ENCODE peak calls at places on chromosomes 2 and 18, in eight cellular contexts. U is naive thymus-derived CD4-positive, alpha-beta T cell; V is K562; S is hepatocyte; G is cardiac muscle cell; T is CD8-positive, alpha-beta T cell; C is caudate nucleus; H is IMR-90. L is an unnamed sample.

GRCh38 chr2:238669581-238670340 is 178.1 kb upstream of the TWIST2 start:
- DNase-seq in U (no peak), V (no peak), S (no peak), G (peak), T (no peak), C (no peak), H (no peak), L (no peak)

GRCh38 chr2:217953011-217953481 is 49.7 kb downstream of the TNS1 start:
- DNase-seq in U (no peak), V (no peak), S (no peak), G (peak), T (no peak), C (no peak), H (no peak), L (no peak)

GRCh38 chr2:81467096-81467495 is 1162.5 kb upstream of the LRRTM1 start:
- DNase-seq in U (no peak), V (peak), S (no peak), G (no peak), T (no peak), C (no peak), H (no peak), L (no peak)

GRCh38 chr2:128769457-128770142 is 450.9 kb upstream of the HS6ST1 start:
- DNase-seq in U (no peak), V (no peak), S (no peak), G (no peak), T (peak), C (no peak), H (no peak), L (peak)

GRCh38 chr2:20536619-20537422 is 89.9 kb downstream of the RHOB start:
- DNase-seq in U (no peak), V (no peak), S (no peak), G (no peak), T (no peak), C (no peak), H (no peak), L (no peak)

GRCh38 chr2:26621469-26622199 is 19.5 kb downstream of the CIB4 start:
- DNase-seq in U (no peak), V (no peak), S (no peak), G (no peak), T (no peak), C (no peak), H (peak), L (no peak)

GRCh38 chr18:46174317-46175039 is 70.3 kb downstream of the HAUS1 start:
- DNase-seq in U (peak), V (peak), S (peak), G (peak), T (peak), C (peak), H (peak), L (no peak)

GRCh38 chr2:68992933-68993332 is 18.5 kb downstream of the GKN1 start:
- DNase-seq in U (no peak), V (no peak), S (no peak), G (no peak), T (no peak), C (no peak), H (no peak), L (no peak)

GRCh38 chr2:20184067-20184938 is 40.6 kb downstream of the SDC1 start:
- DNase-seq in U (no peak), V (no peak), S (peak), G (peak), T (no peak), C (no peak), H (peak), L (no peak)

GRCh38 chr2:53672881-53673522 is 94.6 kb upstream of the CHAC2 start:
- DNase-seq in U (no peak), V (peak), S (no peak), G (peak), T (no peak), C (no peak), H (peak), L (no peak)

GRCh38 chr18:79766308-79766707 is 31.4 kb upstream of the KCNG2 start:
- DNase-seq in U (no peak), V (no peak), S (no peak), G (no peak), T (no peak), C (no peak), H (no peak), L (no peak)

GRCh38 chr2:159879061-159879604 is 81.1 kb upstream of the CD302 start:
- DNase-seq in U (no peak), V (no peak), S (no peak), G (peak), T (no peak), C (no peak), H (peak), L (no peak)

GRCh38 chr2:37971971-37972370 is 46.9 kb downstream of the RMDN2 start:
- DNase-seq in U (no peak), V (no peak), S (no peak), G (no peak), T (no peak), C (no peak), H (no peak), L (no peak)

GRCh38 chr2:9248363-9248762 is 41.8 kb downstream of the ASAP2 start:
- DNase-seq in U (no peak), V (no peak), S (no peak), G (no peak), T (no peak), C (no peak), H (no peak), L (no peak)

GRCh38 chr18:37306420-37306819 is 259.2 kb downstream of the CELF4 start:
- DNase-seq in U (no peak), V (no peak), S (no peak), G (no peak), T (no peak), C (no peak), H (no peak), L (no peak)

GRCh38 chr2:5742126-5742525 is 49.9 kb downstream of the SOX11 start:
- DNase-seq in U (no peak), V (no peak), S (no peak), G (no peak), T (no peak), C (no peak), H (no peak), L (no peak)

GRCh38 chr2:148527488-148528340 is 116.8 kb upstream of the EPC2 start:
- DNase-seq in U (no peak), V (no peak), S (no peak), G (no peak), T (no peak), C (no peak), H (no peak), L (no peak)

GRCh38 chr2:39050109-39050508 is 70.7 kb downstream of the SOS1 start:
- DNase-seq in U (no peak), V (no peak), S (no peak), G (no peak), T (no peak), C (no peak), H (peak), L (no peak)

GRCh38 chr2:157190151-157190550 is 67.4 kb upstream of the GALNT5 start:
- DNase-seq in U (no peak), V (no peak), S (no peak), G (peak), T (no peak), C (no peak), H (peak), L (no peak)

GRCh38 chr2:111135910-111136297 is 15.2 kb downstream of the BCL2L11 start:
- DNase-seq in U (no peak), V (peak), S (no peak), G (peak), T (no peak), C (no peak), H (peak), L (no peak)

GRCh38 chr2:1208522-1208921 is 204.7 kb upstream of the TPO start:
- DNase-seq in U (no peak), V (no peak), S (no peak), G (no peak), T (no peak), C (no peak), H (no peak), L (no peak)

GRCh38 chr2:19480664-19481063 is 122.2 kb upstream of the OSR1 start:
- DNase-seq in U (no peak), V (no peak), S (no peak), G (no peak), T (no peak), C (no peak), H (no peak), L (no peak)

GRCh38 chr2:453132-453531 is 165.2 kb upstream of the ALKAL2 start:
- DNase-seq in U (no peak), V (no peak), S (no peak), G (no peak), T (no peak), C (no peak), H (no peak), L (no peak)

GRCh38 chr2:68594674-68595492 is 48.5 kb upstream of the PROKR1 start:
- DNase-seq in U (peak), V (peak), S (peak), G (peak), T (peak), C (no peak), H (peak), L (no peak)

GRCh38 chr18:9835112-9835755 is 50.5 kb upstream of the TXNDC2 start:
- DNase-seq in U (no peak), V (no peak), S (peak), G (no peak), T (no peak), C (no peak), H (no peak), L (no peak)

GRCh38 chr2:172525601-172526000 is 30.3 kb upstream of the PDK1 start:
- DNase-seq in U (no peak), V (no peak), S (no peak), G (no peak), T (no peak), C (no peak), H (no peak), L (no peak)

GRCh38 chr2:213216461-213216860 is 65.0 kb upstream of the IKZF2 start:
- DNase-seq in U (no peak), V (no peak), S (peak), G (peak), T (no peak), C (no peak), H (peak), L (no peak)

GRCh38 chr18:3604626-3605408 is 154.8 kb downstream of the TGIF1 start:
- DNase-seq in U (peak), V (peak), S (peak), G (peak), T (no peak), C (no peak), H (peak), L (no peak)

GRCh38 chr2:178066324-178066723 is 6.3 kb downstream of the PDE11A start:
- DNase-seq in U (no peak), V (no peak), S (no peak), G (no peak), T (no peak), C (no peak), H (no peak), L (no peak)

GRCh38 chr2:149989447-149990063 is 402.0 kb upstream of the MMADHC start:
- DNase-seq in U (no peak), V (no peak), S (no peak), G (no peak), T (no peak), C (no peak), H (peak), L (no peak)

DNA sequence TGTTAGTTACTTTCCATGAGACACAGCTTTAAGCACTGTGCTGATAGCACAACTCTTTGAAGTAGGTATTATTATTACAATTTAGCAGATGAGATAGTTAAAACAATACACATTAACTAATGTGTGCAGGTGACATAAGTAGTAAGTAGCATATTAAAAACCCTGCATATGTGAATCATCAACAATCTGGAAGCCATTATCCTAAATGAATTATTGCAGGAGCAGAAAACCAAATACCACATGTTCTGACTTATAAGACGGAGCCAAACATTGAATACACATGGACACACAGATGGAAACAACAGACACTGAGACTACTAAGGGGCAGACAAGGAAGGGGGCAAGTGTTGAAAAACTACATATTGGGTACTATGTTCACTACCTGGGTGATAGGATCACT is 300.3 kb upstream of the GULP1 start:
- DNase-seq in U (no peak), V (no peak), S (no peak), G (no peak), T (no peak), C (no peak), H (no peak), L (no peak)
- H3K27ac ChIP-seq in U (no peak), V (no peak), S (no peak), G (no peak), T (no peak), C (no peak), H (no peak), L (no peak)

GRCh38 chr2:109000654-109001600 is 11.9 kb upstream of the EDAR start:
- DNase-seq in U (no peak), V (no peak), S (no peak), G (no peak), T (no peak), C (no peak), H (no peak), L (no peak)
- H3K27ac ChIP-seq in U (no peak), V (no peak), S (no peak), G (no peak), T (no peak), C (no peak), H (no peak), L (no peak)

GRCh38 chr18:76388261-76388660 is 106.8 kb downstream of the ZNF516 start:
- DNase-seq in U (no peak), V (no peak), S (no peak), G (no peak), T (no peak), C (no peak), H (no peak), L (no peak)
- H3K27ac ChIP-seq in U (no peak), V (no peak), S (no peak), G (no peak), T (no peak), C (no peak), H (no peak), L (no peak)

GRCh38 chr2:36951574-36951973 is 14.8 kb downstream of the STRN start:
- DNase-seq in U (no peak), V (no peak), S (no peak), G (no peak), T (no peak), C (no peak), H (peak), L (no peak)

GRCh38 chr2:36952748-36953197 is 13.6 kb downstream of the STRN start:
- DNase-seq in U (no peak), V (no peak), S (no peak), G (no peak), T (no peak), C (no peak), H (no peak), L (no peak)

GRCh38 chr2:36951030-36951518 is 15.3 kb downstream of the STRN start:
- DNase-seq in U (no peak), V (no peak), S (no peak), G (no peak), T (no peak), C (no peak), H (no peak), L (no peak)

DNA sequence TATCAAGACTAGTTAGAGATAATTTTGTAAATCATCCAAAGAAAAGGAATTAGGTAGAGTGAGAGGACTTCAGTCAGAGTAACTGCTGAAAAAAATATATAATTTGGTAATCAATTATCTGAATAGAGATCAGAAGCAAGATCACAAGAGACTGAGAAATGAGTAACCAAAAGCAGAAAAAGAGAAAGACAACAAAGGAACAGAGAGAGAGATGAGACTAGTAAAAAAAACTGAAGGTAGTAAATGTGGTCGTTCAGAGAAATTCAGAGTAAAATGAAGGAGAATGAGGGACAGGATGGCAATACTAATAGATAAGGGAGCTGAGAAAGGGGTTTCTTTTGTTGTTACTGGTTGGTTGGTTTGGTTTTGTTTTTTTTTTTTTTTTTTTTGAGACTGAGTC is 16.5 kb downstream of the STRN start:
- DNase-seq in U (no peak), V (no peak), S (no peak), G (no peak), T (no peak), C (no peak), H (no peak), L (no peak)
- H3K27ac ChIP-seq in U (no peak), V (no peak), S (no peak), G (no peak), T (no peak), C (no peak), H (no peak), L (no peak)